ENCODE peak calls at places on chromosomes 11 and 22, in ten cellular contexts. X, K, C, J, W, L, E, Y, H and A are unnamed samples.
A peak's percentile ranks its signal among the peaks of the same experiment; 100 is the strongest.

GRCh38 chr22:17436981-17437410 is 67.7 kb downstream of the CECR2 start:
- DNase-seq in X (no peak), K (no peak), C (no peak), J (no peak), W (no peak), L (no peak), E (no peak), Y (no peak), H (no peak), A (no peak)

GRCh38 chr11:128061321-128061871 is 526.0 kb downstream of the ETS1 start:
- DNase-seq in X (no peak), K (peak; percentile 42), C (no peak), J (no peak), W (peak; percentile 39), L (peak; percentile 84), E (peak; percentile 48), Y (peak; percentile 15), H (no peak), A (peak; percentile 66)

GRCh38 chr11:57306156-57306876 is 18.4 kb downstream of the TNKS1BP1 start:
- DNase-seq in X (no peak), K (peak; percentile 38), C (no peak), J (no peak), W (no peak), L (no peak), E (peak; percentile 68), Y (no peak), H (no peak), A (no peak)

GRCh38 chr11:76654310-76654851 is 16.2 kb downstream of the LRRC32 start:
- DNase-seq in X (peak; percentile 44), K (peak; percentile 78), C (no peak), J (peak; percentile 84), W (peak; percentile 78), L (peak; percentile 75), E (peak; percentile 74), Y (no peak), H (peak; percentile 24), A (peak; percentile 98)

GRCh38 chr11:63875506-63875905 is 36.6 kb downstream of the MARK2 start:
- DNase-seq in X (no peak), K (no peak), C (no peak), J (no peak), W (no peak), L (no peak), E (no peak), Y (no peak), H (no peak), A (no peak)

GRCh38 chr11:62030071-62030684 is 62.7 kb upstream of the FTH1 start:
- DNase-seq in X (no peak), K (no peak), C (no peak), J (peak; percentile 75), W (no peak), L (no peak), E (no peak), Y (no peak), H (no peak), A (peak; percentile 11)

GRCh38 chr11:97516688-97517087 is 1126.9 kb downstream of the JRKL start:
- DNase-seq in X (no peak), K (no peak), C (no peak), J (no peak), W (no peak), L (no peak), E (no peak), Y (no peak), H (no peak), A (no peak)

GRCh38 chr11:114193730-114194674 is 102.2 kb upstream of the NNMT start:
- DNase-seq in X (no peak), K (peak; percentile 39), C (no peak), J (no peak), W (no peak), L (no peak), E (peak; percentile 49), Y (no peak), H (no peak), A (no peak)

GRCh38 chr11:64643258-64643881 is 52.4 kb downstream of the SLC22A12 start:
- DNase-seq in X (no peak), K (no peak), C (no peak), J (no peak), W (no peak), L (no peak), E (no peak), Y (no peak), H (no peak), A (no peak)

GRCh38 chr11:33701831-33702230 is 1.2 kb upstream of the C11orf91 start:
- DNase-seq in X (no peak), K (peak; percentile 88), C (no peak), J (no peak), W (peak; percentile 81), L (peak; percentile 82), E (peak; percentile 92), Y (no peak), H (peak; percentile 39), A (peak; percentile 68)

GRCh38 chr22:44682556-44683168 is 19.3 kb upstream of the PRR5 start:
- DNase-seq in X (no peak), K (no peak), C (no peak), J (no peak), W (no peak), L (no peak), E (no peak), Y (no peak), H (no peak), A (no peak)

GRCh38 chr22:50730941-50731661 is 6.9 kb upstream of the ACR start:
- DNase-seq in X (no peak), K (no peak), C (peak; percentile 2), J (peak; percentile 82), W (peak; percentile 11), L (no peak), E (no peak), Y (no peak), H (no peak), A (peak; percentile 3)

GRCh38 chr11:117444256-117445096 is 116.8 kb downstream of the CEP164 start:
- DNase-seq in X (no peak), K (no peak), C (no peak), J (no peak), W (no peak), L (no peak), E (no peak), Y (no peak), H (no peak), A (no peak)

DNA sequence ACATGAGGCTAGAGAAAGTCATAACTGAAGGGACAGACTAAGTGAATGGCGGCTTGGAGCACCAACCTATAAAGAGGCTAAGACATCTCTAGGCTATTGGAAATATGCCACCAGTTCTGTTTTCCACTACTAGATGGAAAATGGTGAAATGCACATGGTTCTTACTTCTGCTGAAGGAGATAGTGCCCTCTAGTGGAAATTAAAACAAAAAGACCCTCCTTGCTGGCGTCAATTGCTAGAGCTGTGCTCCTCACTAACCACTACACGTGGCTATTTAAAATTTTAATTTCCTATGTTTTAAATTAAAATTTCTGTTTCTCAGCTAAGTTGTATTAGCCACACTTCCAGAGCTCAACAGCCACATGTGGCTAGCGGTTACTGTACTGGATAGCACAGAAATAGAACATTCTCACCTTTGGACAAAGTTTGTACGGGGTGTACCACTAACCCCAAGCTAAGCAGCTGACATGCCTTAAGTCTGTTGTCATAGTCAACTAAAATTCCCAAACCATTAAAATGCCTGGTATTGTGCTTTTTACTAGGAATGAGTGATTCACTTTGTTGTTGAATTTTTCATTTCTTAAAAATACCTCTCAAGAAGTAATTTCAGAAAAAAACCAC is 34.1 kb upstream of the CALCA start:
- DNase-seq in X (peak; percentile 3), K (peak; percentile 49), C (no peak), J (no peak), W (peak; percentile 48), L (peak; percentile 51), E (peak; percentile 65), Y (no peak), H (no peak), A (peak; percentile 67)
- TF ChIP-seq CTCF in X (peak; percentile 46), K (peak; percentile 30), C (no peak), J (no peak), W (peak; percentile 50), L (peak; percentile 45), E (peak; percentile 61), Y (peak; percentile 56), H (no peak), A (peak; percentile 51)

DNA sequence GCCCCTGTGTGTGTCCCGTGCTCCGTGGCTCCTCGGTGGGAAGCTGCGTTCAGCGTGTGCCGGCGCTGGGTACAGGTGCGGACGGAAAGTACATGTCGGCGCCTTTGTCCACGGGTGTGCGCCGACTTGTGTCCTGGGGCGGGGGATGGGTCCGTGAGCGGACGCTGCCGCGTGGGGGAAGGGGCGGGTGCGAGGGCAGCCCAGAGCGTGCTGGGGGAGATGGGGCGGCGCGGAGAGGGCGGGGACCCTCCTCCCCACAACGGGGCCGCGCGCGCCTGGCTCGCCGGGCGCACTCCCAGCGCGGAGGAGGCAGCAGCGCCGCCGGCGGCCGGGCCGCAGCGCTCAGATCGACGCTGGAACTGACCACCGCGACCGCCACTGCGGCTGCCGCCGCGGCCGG is 33.6 kb upstream of the RELT start:
- DNase-seq in X (no peak), K (peak; percentile 43), C (no peak), J (no peak), W (no peak), L (no peak), E (no peak), Y (no peak), H (no peak), A (no peak)
- H3K4me3 ChIP-seq in X (no peak overlapping the region), K (peak overlapping the region; percentile 33), C (peak overlapping the region; percentile 41), J (no peak overlapping the region), W (no peak overlapping the region), L (no peak overlapping the region), E (no peak overlapping the region), Y (no peak overlapping the region), H (peak overlapping the region; percentile 44), A (no peak overlapping the region)

DNA sequence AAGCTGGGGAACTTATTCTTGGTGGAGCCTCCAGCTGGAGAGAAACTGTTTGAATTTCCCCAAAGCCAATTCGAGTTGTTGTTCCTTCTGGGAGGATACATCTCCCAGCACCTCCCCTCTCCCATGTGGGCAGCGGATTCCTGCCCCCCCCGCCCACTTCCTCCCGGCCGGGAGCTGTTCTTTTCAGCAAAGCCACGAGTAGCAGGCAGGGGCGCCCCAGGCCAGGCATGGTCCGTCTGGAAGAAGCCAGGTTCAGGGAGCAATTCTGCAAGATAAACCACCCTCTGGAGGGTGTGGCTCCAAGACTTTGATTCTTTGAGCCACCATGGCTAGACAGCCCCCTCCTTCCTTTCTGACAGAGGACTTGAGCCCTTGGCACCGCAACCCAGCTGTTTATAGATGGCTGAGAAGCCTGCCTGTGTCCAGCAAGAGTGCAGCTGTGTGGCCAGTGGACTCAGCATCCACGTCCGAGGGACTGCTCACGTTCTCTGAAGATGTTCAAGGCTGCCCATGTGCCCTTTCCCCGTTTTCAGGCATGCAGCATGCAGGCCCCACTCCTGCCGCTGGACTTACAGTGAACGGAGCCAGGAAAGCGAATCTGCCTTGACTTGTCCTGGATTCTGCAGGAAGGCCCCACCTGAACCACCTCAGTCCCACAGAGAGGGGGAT is 170.3 kb downstream of the CTTN start:
- DNase-seq in X (no peak), K (peak; percentile 61), C (no peak), J (no peak), W (peak; percentile 41), L (peak; percentile 33), E (peak; percentile 48), Y (no peak), H (no peak), A (peak; percentile 27)
- TF ChIP-seq CTCF in X (peak; percentile 40), K (peak; percentile 19), C (no peak), J (no peak), W (peak; percentile 41), L (peak; percentile 21), E (peak; percentile 32), Y (no peak), H (no peak), A (peak; percentile 21)

DNA sequence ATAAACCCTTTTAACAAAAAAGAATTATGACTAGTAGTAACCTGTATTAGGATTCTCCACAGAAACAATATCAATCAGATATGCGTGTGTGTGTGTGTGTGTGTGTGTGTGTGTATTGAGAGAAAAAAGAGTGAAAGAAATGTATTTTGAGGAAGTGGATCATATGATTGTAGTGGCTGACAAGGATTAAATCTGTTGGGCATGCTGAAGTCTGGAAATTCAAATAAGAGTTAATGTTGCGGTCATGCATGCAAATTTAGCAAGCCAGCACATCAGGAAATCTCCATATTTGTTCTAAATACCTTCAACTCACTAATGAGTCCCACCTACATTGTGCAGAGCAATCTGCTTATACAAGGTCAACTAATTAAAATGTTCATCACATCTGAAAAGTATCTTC is 46.8 kb upstream of the IGLL5 start:
- DNase-seq in X (no peak), K (no peak), C (no peak), J (no peak), W (no peak), L (no peak), E (no peak), Y (no peak), H (no peak), A (no peak)
- H3K4me3 ChIP-seq in X (no peak overlapping the region), K (no peak overlapping the region), C (no peak overlapping the region), J (no peak overlapping the region), W (no peak overlapping the region), L (no peak overlapping the region), E (no peak overlapping the region), Y (no peak overlapping the region), H (no peak overlapping the region), A (no peak overlapping the region)